ENCODE peak calls at places on chromosomes 7 and 10, in four cellular contexts. I is nucleus accumbens, N is ELR, H is GF-D8. A is an unnamed sample.

GRCh38 chr7:91850455-91850854 is 30.0 kb downstream of the MTERF1 start:
- DNase-seq in I (no peak), N (peak; percentile 60), H (no peak), A (no peak)

GRCh38 chr7:148722340-148723165 is 23.9 kb downstream of the CUL1 start:
- DNase-seq in I (no peak), N (no peak), H (peak; percentile 37), A (no peak)

GRCh38 chr10:17961551-17962422 is 10.1 kb downstream of the SLC39A12 start:
- DNase-seq in I (no peak), N (peak; percentile 71), H (no peak), A (no peak)

GRCh38 chr7:96414931-96415292 is 93.0 kb upstream of the SLC25A13 start:
- DNase-seq in I (peak; percentile 11), N (peak; percentile 20), H (peak; percentile 17), A (no peak)

GRCh38 chr10:132678436-132679216 is 107.3 kb downstream of the NKX6-2 start:
- DNase-seq in I (no peak), N (no peak), H (no peak), A (no peak)

GRCh38 chr10:63103971-63104409 is 29.1 kb upstream of the NRBF2 start:
- DNase-seq in I (no peak), N (peak; percentile 31), H (no peak), A (no peak)

GRCh38 chr10:97858001-97858439 is 8.4 kb downstream of the GOLGA7B start:
- DNase-seq in I (no peak), N (peak; percentile 42), H (peak; percentile 66), A (no peak)

GRCh38 chr10:73655257-73655989 is 406 bp downstream of the SYNPO2L start:
- DNase-seq in I (no peak), N (no peak), H (no peak), A (no peak)

GRCh38 chr7:16232273-16232672 is 189.1 kb downstream of the CRPPA start:
- DNase-seq in I (no peak), N (no peak), H (no peak), A (no peak)

GRCh38 chr10:3720228-3721019 is 64.6 kb downstream of the KLF6 start:
- DNase-seq in I (peak; percentile 11), N (peak; percentile 58), H (peak; percentile 99), A (no peak)

GRCh38 chr7:46486264-46487206 is 565.5 kb upstream of the IGFBP3 start:
- DNase-seq in I (no peak), N (peak; percentile 95), H (no peak), A (no peak)

GRCh38 chr10:120514035-120514620 is 57.1 kb downstream of the PLPP4 start:
- DNase-seq in I (no peak), N (peak; percentile 45), H (no peak), A (no peak)

GRCh38 chr7:20783716-20784310 is 2.9 kb downstream of the SP8 start:
- DNase-seq in I (no peak), N (no peak), H (no peak), A (no peak)

GRCh38 chr7:139629392-139630082 is 106.1 kb downstream of the CLEC2L start:
- DNase-seq in I (no peak), N (no peak), H (peak; percentile 9), A (no peak)

GRCh38 chr7:96088579-96088978 is 233.3 kb downstream of the SLC25A13 start:
- DNase-seq in I (no peak), N (peak; percentile 73), H (no peak), A (no peak)

A was measured in caudate nucleus.